ENCODE peak calls at places on chromosomes 7 and 10, in eight cellular contexts. I is CD8-positive, alpha-beta memory T cell; D is A549; P is stimulated activated CD8-positive, alpha-beta memory T cell treated with anti-CD3 and anti-CD28 coated beads, Interleukin-15, amount 100 ng/mL, for 24 hours; V is sciatic nerve; B is K562; O is PC-3; J is GM03348. X is an unnamed sample.

GRCh38 chr7:102875700-102876192 is 37.1 kb upstream of the LRRC17 start:
- DNase-seq in I (no peak), D (peak), P (no peak), V (no peak), B (peak), O (peak), J (peak), X (peak)

GRCh38 chr7:46146454-46147255 is 225.6 kb upstream of the IGFBP3 start:
- DNase-seq in I (no peak), D (peak), P (no peak), V (no peak), B (no peak), O (peak), J (peak), X (no peak)

GRCh38 chr10:33306756-33307519 is 27.5 kb downstream of the NRP1 start:
- DNase-seq in I (no peak), D (peak), P (no peak), V (no peak), B (no peak), O (peak), J (peak), X (no peak)

GRCh38 chr7:158494162-158494586 is 93.4 kb downstream of the PTPRN2 start:
- DNase-seq in I (no peak), D (peak), P (no peak), V (no peak), B (peak), O (peak), J (no peak), X (no peak)

GRCh38 chr7:4040031-4040928 is 641.8 kb upstream of the FOXK1 start:
- DNase-seq in I (no peak), D (no peak), P (no peak), V (no peak), B (no peak), O (no peak), J (no peak), X (no peak)

GRCh38 chr7:132202541-132202940 is 373.7 kb downstream of the PLXNA4 start:
- DNase-seq in I (no peak), D (no peak), P (no peak), V (no peak), B (no peak), O (no peak), J (no peak), X (no peak)

GRCh38 chr10:114615600-114616007 is 42.5 kb downstream of the ABLIM1 start:
- DNase-seq in I (no peak), D (no peak), P (no peak), V (no peak), B (no peak), O (no peak), J (no peak), X (no peak)

GRCh38 chr7:40680657-40681056 is 545.9 kb downstream of the SUGCT start:
- DNase-seq in I (no peak), D (peak), P (no peak), V (no peak), B (peak), O (peak), J (no peak), X (no peak)

GRCh38 chr7:151759591-151760042 is 117.3 kb downstream of the PRKAG2 start:
- DNase-seq in I (peak), D (peak), P (no peak), V (no peak), B (peak), O (peak), J (peak), X (no peak)

GRCh38 chr7:66281678-66282593 is 76.8 kb downstream of the TPST1 start:
- DNase-seq in I (no peak), D (peak), P (no peak), V (no peak), B (peak), O (peak), J (peak), X (no peak)

GRCh38 chr7:128172963-128173362 is 68.1 kb upstream of the LEP start:
- DNase-seq in I (no peak), D (no peak), P (no peak), V (no peak), B (no peak), O (no peak), J (no peak), X (no peak)

GRCh38 chr10:411597-411996 is 276.3 kb downstream of the ZMYND11 start:
- DNase-seq in I (no peak), D (no peak), P (no peak), V (no peak), B (no peak), O (no peak), J (no peak), X (no peak)

GRCh38 chr10:69456880-69457693 is 5.8 kb downstream of the TSPAN15 start:
- DNase-seq in I (no peak), D (no peak), P (no peak), V (no peak), B (no peak), O (peak), J (no peak), X (no peak)

GRCh38 chr10:108597657-108598319 is 1325.5 kb downstream of the XPNPEP1 start:
- DNase-seq in I (no peak), D (no peak), P (no peak), V (no peak), B (no peak), O (peak), J (no peak), X (no peak)

GRCh38 chr10:70617798-70618568 is 15.4 kb upstream of the PRF1 start:
- DNase-seq in I (no peak), D (no peak), P (no peak), V (no peak), B (no peak), O (peak), J (peak), X (no peak)

GRCh38 chr7:916291-916941 is 38.1 kb downstream of the ADAP1 start:
- DNase-seq in I (peak), D (no peak), P (no peak), V (no peak), B (no peak), O (no peak), J (no peak), X (no peak)

GRCh38 chr7:64869121-64869725 is 33.9 kb upstream of the ZNF273 start:
- DNase-seq in I (no peak), D (no peak), P (no peak), V (no peak), B (no peak), O (no peak), J (no peak), X (no peak)